ENCODE peak calls at places on chromosome 4, in six cellular contexts. E, G, H, M, R and S are unnamed samples. For H3K36me3, the result is how much of the 10 kb centered on the place peaks cover.

GRCh38 chr4:73518340-73518739 is 36.8 kb downstream of the AFM start:
- DNase-seq in E (no peak), R (no peak), G (no peak), M (no peak), H (no peak), S (no peak)

GRCh38 chr4:73341454-73341853 is 62.6 kb upstream of the ALB start:
- DNase-seq in G (no peak), H (no peak), R (peak), E (peak), M (peak), S (no peak)

GRCh38 chr4:133565379-133565778 is 416.3 kb downstream of the PCDH10 start:
- DNase-seq in G (no peak), H (no peak), R (no peak), M (no peak), E (no peak), S (no peak)

GRCh38 chr4:134862116-134862515 is 660.5 kb upstream of the PABPC4L start:
- DNase-seq in M (no peak), R (no peak), H (no peak), G (no peak), E (no peak), S (no peak)

GRCh38 chr4:184455299-184455698 is 19.1 kb downstream of the IRF2 start:
- DNase-seq in E (no peak), G (no peak), M (no peak), R (no peak), H (no peak), S (no peak)

GRCh38 chr4:184237612-184238011 is 19.9 kb upstream of the ENPP6 start:
- DNase-seq in E (no peak), H (no peak), R (no peak), G (no peak), M (no peak), S (no peak)

GRCh38 chr4:83340692-83341343 is 6.2 kb upstream of the HPSE start:
- DNase-seq in G (no peak), R (no peak), M (no peak), E (no peak), H (no peak), S (no peak)

GRCh38 chr4:7867701-7868429 is 71.8 kb downstream of the AFAP1 start:
- DNase-seq in H (no peak), E (no peak), M (no peak), G (no peak), R (no peak), S (no peak)

GRCh38 chr4:89111833-89112563 is 665 bp downstream of the TIGD2 start:
- DNase-seq in E (peak), H (no peak), R (no peak), M (peak), G (no peak), S (no peak)

GRCh38 chr4:128862608-128863313 is 53.3 kb downstream of the JADE1 start:
- DNase-seq in R (no peak), H (no peak), E (no peak), G (no peak), M (no peak), S (no peak)

GRCh38 chr4:107736924-107737448 is 17.0 kb upstream of the PAPSS1 start:
- DNase-seq in G (peak), E (no peak), H (no peak), M (peak), R (no peak), S (peak)

GRCh38 chr4:43651991-43652390 is 759.5 kb downstream of the GRXCR1 start:
- DNase-seq in R (no peak), M (no peak), G (no peak), H (no peak), E (no peak), S (no peak)

GRCh38 chr4:81785338-81785737 is 313.6 kb upstream of the RASGEF1B start:
- DNase-seq in R (no peak), H (no peak), G (no peak), E (no peak), M (no peak), S (no peak)

GRCh38 chr4:81786063-81786763 is 314.5 kb upstream of the RASGEF1B start:
- DNase-seq in R (no peak), M (peak), G (peak), H (no peak), E (no peak), S (no peak)

GRCh38 chr4:81786770-81787169 is 315.1 kb upstream of the RASGEF1B start:
- DNase-seq in R (no peak), E (no peak), M (no peak), G (no peak), H (no peak), S (no peak)

GRCh38 chr4:81783565-81783964 is 311.9 kb upstream of the RASGEF1B start:
- DNase-seq in R (no peak), H (no peak), E (no peak), M (no peak), G (no peak), S (no peak)

DNA sequence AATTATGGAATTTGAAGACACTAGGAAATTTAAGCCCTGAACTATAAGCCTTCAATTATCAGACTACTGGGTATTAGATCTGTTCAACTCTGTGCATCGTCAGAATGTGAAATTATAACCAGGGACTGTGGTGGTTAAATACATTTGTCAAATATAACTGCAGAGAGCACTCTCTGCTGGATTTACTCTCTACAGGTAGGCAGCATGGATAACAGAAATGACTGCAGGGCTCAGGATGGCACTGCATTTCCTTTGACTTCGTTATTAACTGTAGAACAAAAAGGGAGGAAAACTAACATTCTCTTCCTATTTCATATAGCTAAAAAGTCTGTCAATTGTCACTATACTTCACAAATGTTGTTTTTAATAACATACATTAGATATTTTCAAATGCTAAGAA is 310.1 kb upstream of the RASGEF1B start:
- DNase-seq in G (no peak), R (no peak), H (no peak), E (no peak), M (no peak), S (no peak)
- TF ChIP-seq CTCF in G (no peak), R (no peak), H (no peak), E (no peak), M (no peak), S (no peak)

DNA sequence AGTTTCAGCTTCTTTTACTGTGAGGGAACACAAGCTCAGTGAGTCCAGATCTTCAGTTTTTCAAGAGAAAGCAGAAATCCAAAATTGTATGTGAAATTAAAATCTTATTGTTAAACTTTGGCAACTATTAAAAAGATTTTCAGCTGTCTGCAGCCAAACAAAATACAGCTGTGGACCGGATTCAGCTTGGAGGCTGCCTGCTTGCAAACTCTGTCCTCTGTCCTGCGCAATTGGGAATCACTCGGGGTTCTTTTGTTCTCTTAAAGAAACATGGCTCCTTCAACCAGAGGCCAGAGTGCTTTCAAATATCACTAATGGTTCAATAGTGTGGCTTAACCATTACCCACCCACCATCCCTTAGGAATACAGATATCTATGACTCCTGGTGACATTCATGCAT is 201.2 kb downstream of the CHIC2 start:
- DNase-seq in H (no peak), R (no peak), E (no peak), G (peak), M (no peak), S (peak)
- H3K27ac ChIP-seq in H (peak), R (peak), E (no peak), G (peak), M (no peak), S (peak)

GRCh38 chr4:163892417-163892816 is 397.9 kb downstream of the TMA16 start:
- DNase-seq in M (no peak), R (no peak), H (no peak), E (no peak), G (no peak), S (no peak)
- H3K36me3 ChIP-seq in M (under half), R (under half), H (under half), E (under half), G (under half), S (under half)

DNA sequence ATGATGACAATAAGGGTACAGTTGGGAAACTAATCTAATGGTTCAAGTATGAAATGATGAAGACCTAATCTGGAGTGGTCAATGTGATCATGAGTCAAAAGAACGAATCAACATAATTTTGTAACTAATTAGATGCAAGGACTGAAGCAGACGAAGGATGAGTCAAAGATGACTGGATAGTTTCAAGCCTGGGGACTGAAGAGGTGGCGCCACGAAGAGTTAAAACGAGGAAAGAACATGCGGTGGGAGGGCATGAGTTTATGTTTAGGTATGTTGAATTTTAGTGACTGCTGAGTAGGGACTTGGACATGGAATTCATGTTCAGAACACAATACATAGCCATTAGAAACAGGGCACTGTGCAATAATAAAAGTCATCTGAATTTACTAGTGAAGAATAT is 221.5 kb upstream of the FAM241A start:
- DNase-seq in E (no peak), H (no peak), G (no peak), R (no peak), M (no peak), S (no peak)
- TF ChIP-seq CTCF in E (no peak), H (no peak), G (no peak), R (no peak), M (no peak), S (no peak)

DNA sequence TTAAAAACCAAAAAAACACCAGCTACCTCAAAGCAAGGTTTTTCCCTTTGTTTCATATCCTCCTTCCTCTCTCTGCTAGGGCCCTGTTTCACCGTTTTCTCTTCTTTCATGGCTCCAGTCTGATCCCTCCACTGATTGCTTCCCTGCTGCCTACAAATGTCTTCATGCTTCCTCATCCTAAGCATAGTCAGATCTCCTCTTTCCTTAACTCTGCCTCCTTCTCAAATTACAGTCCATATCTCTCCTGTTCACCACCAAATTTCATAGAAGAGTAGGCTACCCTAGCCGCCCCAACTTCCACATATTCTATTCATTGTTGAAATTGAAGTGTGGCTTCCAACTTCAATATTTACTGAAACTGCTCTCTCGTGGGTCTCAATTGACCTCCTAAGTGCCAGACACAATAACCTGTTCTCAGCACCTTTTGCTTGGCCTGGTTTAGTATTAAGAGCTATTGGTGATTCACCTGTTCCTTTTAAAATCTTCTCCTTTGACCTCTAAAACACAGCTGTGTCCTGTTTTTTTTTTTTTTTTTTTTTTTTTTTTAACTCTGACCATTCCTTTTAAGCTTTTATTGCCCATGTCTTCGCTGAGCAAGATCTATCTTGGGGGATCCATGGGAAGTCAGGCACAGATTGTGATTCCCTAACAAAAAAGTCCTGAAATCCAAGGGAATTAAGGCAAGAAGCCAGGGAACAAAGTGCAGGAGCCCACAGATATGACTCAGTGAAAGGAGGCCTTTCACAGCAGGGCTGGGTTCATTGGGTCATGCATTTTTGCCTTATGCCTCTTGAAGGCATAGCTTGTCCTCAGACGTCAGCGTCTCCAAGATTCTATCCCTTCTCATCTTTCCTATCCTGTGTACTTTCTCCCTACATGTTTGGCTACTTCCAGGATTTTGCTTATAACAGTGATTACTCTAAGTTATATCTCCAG is 85.4 kb downstream of the RPS3A start:
- DNase-seq in G (no peak), M (no peak), H (no peak), E (no peak), R (no peak), S (no peak)
- H3K27ac ChIP-seq in G (no peak), M (no peak), H (no peak), E (no peak), R (peak), S (no peak)